ENCODE peak calls at places on chromosomes 2 and 18, in eight cellular contexts. K, X, R, Y, C, B, D and W are unnamed samples.

GRCh38 chr2:55923978-55924325 is 370 bp upstream of the EFEMP1 start:
- DNase-seq in K (no peak), X (no peak), R (no peak), Y (no peak), C (no peak), B (no peak), D (no peak), W (no peak)

GRCh38 chr2:60550151-60550983 is 3.1 kb downstream of the BCL11A start:
- DNase-seq in K (no peak), X (no peak), R (peak), Y (peak), C (peak), B (no peak), D (peak), W (peak)

GRCh38 chr2:139790807-139791206 is 1010.6 kb upstream of the NXPH2 start:
- DNase-seq in K (no peak), X (no peak), R (no peak), Y (peak), C (no peak), B (no peak), D (peak), W (no peak)

GRCh38 chr2:127080226-127080940 is 26.6 kb downstream of the BIN1 start:
- DNase-seq in K (peak), X (no peak), R (no peak), Y (no peak), C (peak), B (no peak), D (no peak), W (no peak)

GRCh38 chr2:196422361-196422760 is 217.2 kb upstream of the CCDC150 start:
- DNase-seq in K (no peak), X (no peak), R (no peak), Y (no peak), C (no peak), B (no peak), D (peak), W (no peak)

GRCh38 chr2:59312967-59313943 is 1072.1 kb upstream of the FANCL start:
- DNase-seq in K (no peak), X (no peak), R (no peak), Y (no peak), C (no peak), B (no peak), D (no peak), W (no peak)

GRCh38 chr18:43882358-43882757 is 605.1 kb upstream of the SYT4 start:
- DNase-seq in K (no peak), X (no peak), R (no peak), Y (no peak), C (no peak), B (no peak), D (no peak), W (no peak)

GRCh38 chr2:176562359-176563043 is 293.3 kb downstream of the MTX2 start:
- DNase-seq in K (no peak), X (peak), R (no peak), Y (no peak), C (no peak), B (peak), D (no peak), W (no peak)

GRCh38 chr2:8675543-8675942 is 6.3 kb upstream of the ID2 start:
- DNase-seq in K (no peak), X (no peak), R (no peak), Y (no peak), C (no peak), B (no peak), D (no peak), W (no peak)

GRCh38 chr18:2112435-2113045 is 458.8 kb downstream of the METTL4 start:
- DNase-seq in K (no peak), X (no peak), R (no peak), Y (no peak), C (no peak), B (peak), D (no peak), W (no peak)

GRCh38 chr2:158776236-158776635 is 18.9 kb upstream of the DAPL1 start:
- DNase-seq in K (no peak), X (no peak), R (no peak), Y (no peak), C (no peak), B (no peak), D (no peak), W (no peak)

GRCh38 chr18:37467002-37467401 is 98.6 kb downstream of the CELF4 start:
- DNase-seq in K (no peak), X (no peak), R (no peak), Y (no peak), C (no peak), B (no peak), D (no peak), W (no peak)

GRCh38 chr18:57048351-57048750 is 98.5 kb upstream of the BOD1L2 start:
- DNase-seq in K (no peak), X (no peak), R (no peak), Y (no peak), C (no peak), B (no peak), D (no peak), W (no peak)

GRCh38 chr2:128665113-128665512 is 346.4 kb upstream of the HS6ST1 start:
- DNase-seq in K (no peak), X (no peak), R (no peak), Y (no peak), C (no peak), B (no peak), D (no peak), W (no peak)

GRCh38 chr2:226691265-226691664 is 108.4 kb downstream of the IRS1 start:
- DNase-seq in K (no peak), X (no peak), R (no peak), Y (no peak), C (no peak), B (no peak), D (no peak), W (no peak)

GRCh38 chr2:95382128-95382645 is 20.3 kb upstream of the FAHD2A start:
- DNase-seq in K (no peak), X (no peak), R (no peak), Y (no peak), C (peak), B (no peak), D (no peak), W (no peak)

GRCh38 chr18:74451148-74451547 is 6.0 kb downstream of the DIPK1C start:
- DNase-seq in K (no peak), X (no peak), R (no peak), Y (no peak), C (no peak), B (no peak), D (no peak), W (no peak)

GRCh38 chr2:235264512-235264911 is 229.3 kb upstream of the AGAP1 start:
- DNase-seq in K (no peak), X (no peak), R (no peak), Y (no peak), C (no peak), B (no peak), D (no peak), W (no peak)

GRCh38 chr2:108974674-108975073 is 14.3 kb downstream of the EDAR start:
- DNase-seq in K (no peak), X (no peak), R (no peak), Y (no peak), C (no peak), B (no peak), D (no peak), W (no peak)

GRCh38 chr2:20282916-20283592 is 58.1 kb upstream of the SDC1 start:
- DNase-seq in K (no peak), X (no peak), R (no peak), Y (no peak), C (no peak), B (no peak), D (peak), W (no peak)

GRCh38 chr2:121689356-121689755 is 40.1 kb upstream of the CLASP1 start:
- DNase-seq in K (no peak), X (no peak), R (peak), Y (peak), C (no peak), B (no peak), D (peak), W (no peak)

GRCh38 chr18:75142677-75143076 is 66.3 kb downstream of the PTGR3 start:
- DNase-seq in K (no peak), X (no peak), R (no peak), Y (no peak), C (no peak), B (no peak), D (peak), W (no peak)

GRCh38 chr2:127012215-127012614 is 94.7 kb downstream of the BIN1 start:
- DNase-seq in K (no peak), X (no peak), R (no peak), Y (no peak), C (no peak), B (no peak), D (no peak), W (no peak)

GRCh38 chr2:119753041-119753929 is 6.4 kb upstream of the PTPN4 start:
- DNase-seq in K (no peak), X (peak), R (peak), Y (no peak), C (peak), B (no peak), D (peak), W (no peak)